ENCODE peak calls at places on chromosomes 4 and X, in four cellular contexts. I is H1, H is GM12878, N is HepG2. E is an unnamed sample.

GRCh38 chrX:134669378-134670098 is 11.3 kb upstream of the PLAC1 start:
- DNase-seq in H (no peak), I (no peak), N (no peak), E (no peak)

GRCh38 chr4:8224596-8225289 is 25.7 kb downstream of the SH3TC1 start:
- DNase-seq in I (no peak), N (no peak), H (no peak), E (no peak)

GRCh38 chr4:177441803-177442622 is at the start of gene AGA:
- DNase-seq in N (peak), H (peak), I (peak), E (peak)

GRCh38 chr4:107423677-107424405 is 296.2 kb downstream of the PAPSS1 start:
- DNase-seq in I (no peak), N (no peak), H (no peak), E (no peak)

GRCh38 chr4:100872811-100873210 is 355.0 kb upstream of the EMCN start:
- DNase-seq in I (no peak), N (no peak), H (no peak), E (no peak)

GRCh38 chrX:9609987-9610386 is 145.1 kb downstream of the TBL1X start:
- DNase-seq in N (no peak), I (no peak), H (no peak), E (no peak)

GRCh38 chr4:76306882-76307669 is 543 bp downstream of the STBD1 start:
- DNase-seq in I (peak), H (no peak), N (peak), E (peak)

GRCh38 chr4:183349673-183350072 is 27.4 kb upstream of the CLDN24 start:
- DNase-seq in N (no peak), I (no peak), H (no peak), E (no peak)

GRCh38 chrX:24014388-24015018 is 12.5 kb downstream of the KLHL15 start:
- DNase-seq in N (no peak), I (no peak), H (peak), E (no peak)

GRCh38 chrX:151346931-151347543 is 50.0 kb upstream of the VMA21 start:
- DNase-seq in H (no peak), I (no peak), N (no peak), E (no peak)
- TF ChIP-seq SUZ12 in H (no peak), I (no peak), N (no peak), E (no peak)

GRCh38 chr4:40194602-40195161 is 2.1 kb upstream of the RHOH start:
- DNase-seq in H (no peak), N (peak), I (no peak), E (no peak)

GRCh38 chr4:40195182-40196177 is 1.4 kb upstream of the RHOH start:
- DNase-seq in I (no peak), N (no peak), H (no peak), E (no peak)

GRCh38 chr4:40196260-40196659 is 571 bp upstream of the RHOH start:
- DNase-seq in H (no peak), I (no peak), N (no peak), E (no peak)

GRCh38 chr4:40197879-40198689 is 1.3 kb downstream of the RHOH start:
- DNase-seq in I (no peak), N (no peak), H (no peak), E (no peak)

GRCh38 chr4:40196724-40197281 is at the start of gene RHOH:
- DNase-seq in N (no peak), I (peak), H (no peak), E (no peak)
- TF ChIP-seq ZNF274 in N (no peak), I (no peak), H (no peak), E (no peak)

DNA sequence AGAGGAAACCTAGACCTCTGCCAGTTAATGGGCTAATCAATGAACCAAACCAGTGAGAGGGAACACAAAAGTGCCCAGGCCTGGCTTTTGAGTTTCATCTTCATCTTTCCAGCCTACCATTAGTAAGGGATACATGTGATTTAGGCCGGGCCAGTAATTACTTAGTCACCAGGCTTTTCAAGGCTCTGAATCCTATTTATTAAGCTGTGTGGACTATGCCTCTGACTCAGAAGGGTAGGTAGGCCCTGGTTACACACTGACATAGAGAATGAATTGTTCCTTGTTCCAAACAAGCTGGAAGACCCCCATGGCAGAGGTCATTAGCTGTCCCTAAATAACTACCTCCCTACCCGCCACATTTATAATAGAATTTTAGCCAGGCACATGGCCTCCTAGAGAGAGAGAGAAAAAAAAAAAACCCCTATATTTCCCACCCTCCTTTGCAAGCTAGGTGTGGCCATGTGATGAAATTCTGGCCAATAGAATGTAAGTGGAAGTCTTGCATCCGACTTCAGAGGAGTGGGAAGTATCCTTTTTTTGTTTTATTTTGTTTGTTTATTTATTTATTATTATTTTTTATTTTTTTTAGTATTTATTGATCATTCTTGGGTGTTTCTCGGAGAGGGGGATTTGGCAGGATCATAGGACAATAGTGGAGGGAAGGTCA is 112.3 kb upstream of the BCOR start:
- DNase-seq in I (no peak), N (peak), H (no peak), E (no peak)
- TF ChIP-seq YY1 in I (no peak), N (no peak), H (no peak), E (no peak)

GRCh38 chr4:122784261-122784660 is 42.4 kb upstream of the FGF2 start:
- DNase-seq in I (no peak), N (no peak), H (no peak), E (no peak)

GRCh38 chr4:122793811-122794210 is 32.8 kb upstream of the FGF2 start:
- DNase-seq in H (no peak), I (no peak), N (no peak), E (no peak)

GRCh38 chr4:122785099-122785498 is 41.5 kb upstream of the FGF2 start:
- DNase-seq in H (no peak), I (no peak), N (no peak), E (no peak)

GRCh38 chr4:122787940-122788339 is 38.7 kb upstream of the FGF2 start:
- DNase-seq in H (no peak), N (no peak), I (no peak), E (no peak)

DNA sequence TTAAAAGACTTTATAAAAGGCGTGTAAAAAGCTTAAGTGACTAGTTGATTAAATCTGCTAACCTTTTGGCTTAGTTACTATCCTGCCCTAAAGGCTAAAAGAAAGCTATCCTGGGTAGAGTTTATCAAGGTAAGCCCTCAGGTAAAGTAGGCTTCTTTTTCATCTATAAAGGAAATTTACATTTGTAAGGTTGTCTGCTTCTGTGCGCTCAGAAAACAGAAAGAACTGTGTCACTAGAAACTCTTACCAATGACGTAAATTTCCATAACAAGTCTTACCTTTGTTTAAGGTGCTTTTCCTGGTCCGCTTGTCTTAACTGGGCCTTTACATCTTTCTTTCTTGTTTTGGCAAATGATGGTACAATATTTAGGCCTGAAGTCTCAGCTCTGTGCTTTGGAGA is 37.7 kb upstream of the FGF2 start:
- DNase-seq in I (no peak), N (no peak), H (no peak), E (no peak)
- TF ChIP-seq SUZ12 in I (no peak), N (no peak), H (no peak), E (no peak)

GRCh38 chr4:106418444-106418843 is 49.9 kb upstream of the GIMD1 start:
- DNase-seq in H (no peak), N (no peak), I (no peak), E (no peak)
- TF ChIP-seq ZNF274 in H (no peak), N (no peak), I (no peak), E (no peak)

DNA sequence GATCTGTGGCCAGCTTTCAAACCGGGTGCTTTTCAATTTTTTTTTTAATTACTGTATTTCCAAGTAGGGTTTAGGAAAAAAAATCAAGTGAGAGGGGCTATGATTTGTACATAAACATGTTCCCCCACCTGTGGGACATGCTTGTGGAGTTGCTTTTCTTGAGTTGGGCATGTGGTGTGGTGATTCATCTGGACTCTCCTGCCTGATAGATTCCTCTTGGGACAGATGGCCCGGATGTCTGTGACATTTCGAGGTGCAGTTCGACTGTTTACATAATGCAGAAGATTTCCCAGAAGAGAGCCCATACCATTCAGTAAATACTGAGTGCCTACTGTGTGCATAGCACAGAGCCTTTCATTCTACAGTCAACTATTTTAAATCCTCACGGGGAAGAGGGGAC is 49.9 kb downstream of the DOCK11 start:
- DNase-seq in N (no peak), H (no peak), I (no peak), E (no peak)
- TF ChIP-seq YY1 in N (no peak), H (no peak), I (no peak), E (no peak)

DNA sequence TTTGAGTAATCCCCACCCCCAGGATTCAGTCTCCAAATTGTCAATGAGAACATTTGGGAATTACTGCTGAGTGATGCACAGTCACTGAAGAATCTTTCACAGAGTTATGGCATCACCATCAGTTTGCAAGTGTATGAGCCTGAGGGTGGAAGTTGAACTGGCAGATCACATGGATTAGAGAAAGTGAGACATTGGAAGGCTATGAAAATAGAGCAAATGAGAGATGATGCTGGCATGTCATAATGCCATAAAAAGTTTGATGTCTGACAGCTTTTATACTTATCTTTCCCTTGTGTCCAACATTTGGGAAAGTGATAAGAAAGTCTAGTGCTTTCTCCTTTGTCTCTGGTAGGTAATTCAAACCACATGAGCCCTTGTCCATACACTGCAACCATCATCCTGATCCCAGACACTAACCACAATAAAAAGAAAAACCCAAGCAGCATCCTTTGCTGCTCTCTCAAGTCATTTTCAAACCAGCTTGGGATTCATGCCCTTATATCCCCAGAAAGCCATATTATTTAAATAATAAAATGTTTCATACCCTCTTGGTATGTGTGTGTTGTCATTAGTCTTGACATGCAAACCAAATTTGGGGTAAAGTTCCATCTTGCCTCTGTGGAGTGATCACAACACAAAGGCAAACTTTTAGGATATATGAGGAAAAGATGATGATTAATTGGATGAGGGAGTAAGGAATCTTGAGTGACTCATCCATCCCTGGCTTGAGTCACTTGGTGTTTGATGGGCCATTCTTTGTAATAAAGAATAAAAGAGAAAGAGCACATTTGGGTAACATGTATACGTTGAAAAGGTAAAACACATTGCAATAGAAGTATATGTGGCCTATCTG is 438.9 kb downstream of the GRXCR1 start:
- DNase-seq in H (no peak), N (no peak), I (no peak), E (no peak)
- TF ChIP-seq SUZ12 in H (no peak), N (no peak), I (no peak), E (no peak)

GRCh38 chrX:110008001-110008635 is 5.2 kb downstream of the TMEM164 start:
- DNase-seq in N (no peak), I (no peak), H (no peak), E (no peak)

GRCh38 chrX:110015027-110015426 is 12.1 kb downstream of the TMEM164 start:
- DNase-seq in H (no peak), I (no peak), N (no peak), E (no peak)

GRCh38 chrX:110013968-110014367 is 11.1 kb downstream of the TMEM164 start:
- DNase-seq in N (no peak), I (no peak), H (no peak), E (no peak)

GRCh38 chrX:110015915-110016314 is 13.0 kb downstream of the TMEM164 start:
- DNase-seq in I (no peak), H (no peak), N (no peak), E (no peak)

GRCh38 chrX:110012818-110013484 is 10.0 kb downstream of the TMEM164 start:
- DNase-seq in N (no peak), H (no peak), I (no peak), E (no peak)
- TF ChIP-seq ZNF274 in N (no peak), H (no peak), I (no peak), E (no peak)

DNA sequence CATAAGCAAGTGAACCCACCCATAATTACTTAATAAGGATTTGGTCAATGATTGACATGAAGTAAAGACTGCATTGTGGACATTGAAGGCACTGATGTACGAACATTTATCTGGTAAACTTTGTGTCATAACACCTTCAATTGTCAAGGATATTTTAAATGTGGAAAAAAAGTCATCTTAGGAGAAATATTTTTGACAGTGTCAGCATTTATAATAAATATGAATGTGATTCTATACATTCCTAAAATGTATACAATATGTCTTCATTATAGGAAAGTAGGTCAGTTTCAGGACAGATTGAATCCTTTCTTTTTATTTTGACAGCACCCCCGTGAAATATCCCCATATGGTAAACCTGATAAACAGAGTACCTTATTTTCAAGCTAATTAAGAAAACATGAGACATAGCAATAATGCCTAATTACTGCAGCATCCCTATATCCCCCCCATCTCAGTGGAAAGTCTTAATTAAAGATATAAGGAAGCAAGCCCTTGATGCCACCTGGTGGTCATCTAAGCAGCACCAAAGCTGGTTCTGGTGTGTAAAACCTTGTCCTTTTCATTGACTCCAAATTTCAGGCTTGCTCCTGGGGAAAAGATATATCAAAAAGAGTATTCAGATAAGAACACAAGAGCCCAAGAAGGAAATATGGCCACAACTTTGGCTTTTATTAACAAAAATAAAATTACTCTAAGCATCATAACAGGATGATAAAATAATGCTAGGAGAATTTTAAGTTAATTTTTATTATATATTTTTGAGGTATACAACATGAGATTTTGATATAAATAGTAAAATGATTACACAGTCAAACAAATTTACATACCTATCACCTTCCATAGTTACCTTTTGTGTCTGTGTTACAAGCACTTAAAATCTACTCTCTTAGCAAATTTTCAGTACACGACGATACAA is 379.7 kb downstream of the TLL1 start:
- DNase-seq in H (no peak), I (no peak), N (peak), E (no peak)
- TF ChIP-seq YY1 in H (no peak), I (no peak), N (no peak), E (no peak)